ENCODE peak calls at places on chromosomes 16 and 17, in four cellular contexts. One of them, this sample, is unnamed.

GRCh38 chr16:2867661-2867986 is 9.7 kb upstream of the PRSS22 start:
- DNase-seq in psoas muscle: no peak
- DNase-seq in transverse colon: no peak
- DNase-seq in OCI-LY7: no peak
- DNase-seq in this sample: no peak

GRCh38 chr16:16025214-16025968 is 76.0 kb downstream of the ABCC1 start:
- DNase-seq in psoas muscle: no peak
- DNase-seq in transverse colon: no peak
- DNase-seq in OCI-LY7: peak
- DNase-seq in this sample: no peak

GRCh38 chr17:43695968-43696865 is 34.5 kb upstream of the MEOX1 start:
- DNase-seq in psoas muscle: no peak
- DNase-seq in transverse colon: no peak
- DNase-seq in OCI-LY7: no peak
- DNase-seq in this sample: no peak

GRCh38 chr16:69040144-69040909 is 65.1 kb upstream of the HAS3 start:
- DNase-seq in psoas muscle: no peak
- DNase-seq in transverse colon: no peak
- DNase-seq in OCI-LY7: no peak
- DNase-seq in this sample: no peak

GRCh38 chr16:75305364-75306101 is 54.1 kb upstream of the BCAR1 start:
- DNase-seq in psoas muscle: peak
- DNase-seq in transverse colon: peak
- DNase-seq in OCI-LY7: no peak
- DNase-seq in this sample: no peak

GRCh38 chr16:14473488-14473887 is 156.6 kb downstream of the PARN start:
- DNase-seq in psoas muscle: no peak
- DNase-seq in transverse colon: no peak
- DNase-seq in OCI-LY7: no peak
- DNase-seq in this sample: no peak

GRCh38 chr17:46056800-46057304 is 57.8 kb downstream of the STH start:
- DNase-seq in psoas muscle: no peak
- DNase-seq in transverse colon: no peak
- DNase-seq in OCI-LY7: no peak
- DNase-seq in this sample: no peak

GRCh38 chr16:12906765-12907516 is 5.5 kb downstream of the SHISA9 start:
- DNase-seq in psoas muscle: no peak
- DNase-seq in transverse colon: no peak
- DNase-seq in OCI-LY7: no peak
- DNase-seq in this sample: no peak

GRCh38 chr16:19588661-19589060 is 33.2 kb downstream of the VPS35L start:
- DNase-seq in psoas muscle: no peak
- DNase-seq in transverse colon: no peak
- DNase-seq in OCI-LY7: no peak
- DNase-seq in this sample: no peak

GRCh38 chr16:63005356-63005755 is 969.1 kb upstream of the CDH8 start:
- DNase-seq in psoas muscle: no peak
- DNase-seq in transverse colon: no peak
- DNase-seq in OCI-LY7: no peak
- DNase-seq in this sample: no peak

GRCh38 chr16:48831081-48831722 is 221.2 kb upstream of the N4BP1 start:
- DNase-seq in psoas muscle: no peak
- DNase-seq in transverse colon: no peak
- DNase-seq in OCI-LY7: no peak
- DNase-seq in this sample: no peak

GRCh38 chr17:8124350-8125195 is 667 bp upstream of the HES7 start:
- DNase-seq in psoas muscle: no peak
- DNase-seq in transverse colon: no peak
- DNase-seq in OCI-LY7: peak
- DNase-seq in this sample: no peak

GRCh38 chr17:80941743-80942211 is 49.9 kb upstream of the CHMP6 start:
- DNase-seq in psoas muscle: no peak
- DNase-seq in transverse colon: no peak
- DNase-seq in OCI-LY7: no peak
- DNase-seq in this sample: no peak

GRCh38 chr16:68179855-68180254 is 56.1 kb downstream of the ESRP2 start:
- DNase-seq in psoas muscle: no peak
- DNase-seq in transverse colon: no peak
- DNase-seq in OCI-LY7: no peak
- DNase-seq in this sample: no peak

GRCh38 chr16:64952177-64952576 is 169.7 kb downstream of the CDH11 start:
- DNase-seq in psoas muscle: no peak
- DNase-seq in transverse colon: no peak
- DNase-seq in OCI-LY7: no peak
- DNase-seq in this sample: no peak

GRCh38 chr17:66459811-66460270 is 157.4 kb downstream of the PRKCA start:
- DNase-seq in psoas muscle: peak
- DNase-seq in transverse colon: peak
- DNase-seq in OCI-LY7: no peak
- DNase-seq in this sample: no peak

GRCh38 chr17:80719449-80719848 is 174.8 kb downstream of the RPTOR start:
- DNase-seq in psoas muscle: no peak
- DNase-seq in transverse colon: no peak
- DNase-seq in OCI-LY7: no peak
- DNase-seq in this sample: no peak

GRCh38 chr17:58470356-58470755 is 17.9 kb downstream of the HSF5 start:
- DNase-seq in psoas muscle: no peak
- DNase-seq in transverse colon: no peak
- DNase-seq in OCI-LY7: no peak
- DNase-seq in this sample: no peak

GRCh38 chr16:27345201-27345600 is 31.4 kb downstream of the IL4R start:
- DNase-seq in psoas muscle: no peak
- DNase-seq in transverse colon: no peak
- DNase-seq in OCI-LY7: no peak
- DNase-seq in this sample: no peak

GRCh38 chr16:1678500-1679098 is 520 bp downstream of the JPT2 start:
- DNase-seq in psoas muscle: peak
- DNase-seq in transverse colon: peak
- DNase-seq in OCI-LY7: peak
- DNase-seq in this sample: no peak

GRCh38 chr17:66483946-66484345 is 181.5 kb downstream of the PRKCA start:
- DNase-seq in psoas muscle: no peak
- DNase-seq in transverse colon: no peak
- DNase-seq in OCI-LY7: no peak
- DNase-seq in this sample: no peak

GRCh38 chr16:85455534-85455933 is 157.6 kb upstream of the GSE1 start:
- DNase-seq in psoas muscle: no peak
- DNase-seq in transverse colon: no peak
- DNase-seq in OCI-LY7: no peak
- DNase-seq in this sample: no peak

GRCh38 chr17:12047977-12048376 is 27.3 kb downstream of the MAP2K4 start:
- DNase-seq in psoas muscle: no peak
- DNase-seq in transverse colon: no peak
- DNase-seq in OCI-LY7: no peak
- DNase-seq in this sample: no peak

GRCh38 chr16:50371936-50372595 is 3.3 kb upstream of the BRD7 start:
- DNase-seq in psoas muscle: no peak
- DNase-seq in transverse colon: no peak
- DNase-seq in OCI-LY7: no peak
- DNase-seq in this sample: peak

GRCh38 chr17:79947351-79948031 is 88.2 kb downstream of the TBC1D16 start:
- DNase-seq in psoas muscle: peak
- DNase-seq in transverse colon: no peak
- DNase-seq in OCI-LY7: no peak
- DNase-seq in this sample: no peak

GRCh38 chr17:29102046-29102445 is 59.1 kb downstream of the PIPOX start:
- DNase-seq in psoas muscle: no peak
- DNase-seq in transverse colon: no peak
- DNase-seq in OCI-LY7: no peak
- DNase-seq in this sample: no peak

GRCh38 chr16:23905027-23905426 is 69.2 kb downstream of the PRKCB start:
- DNase-seq in psoas muscle: no peak
- DNase-seq in transverse colon: peak
- DNase-seq in OCI-LY7: no peak
- DNase-seq in this sample: no peak

GRCh38 chr17:33653389-33653788 is 360.3 kb upstream of the ASIC2 start:
- DNase-seq in psoas muscle: no peak
- DNase-seq in transverse colon: no peak
- DNase-seq in OCI-LY7: no peak
- DNase-seq in this sample: no peak

GRCh38 chr17:40803617-40804082 is 3.9 kb upstream of the KRT28 start:
- DNase-seq in psoas muscle: peak
- DNase-seq in transverse colon: peak
- DNase-seq in OCI-LY7: peak
- DNase-seq in this sample: no peak

GRCh38 chr16:661184-661821 is 6.6 kb upstream of the RHOT2 start:
- DNase-seq in psoas muscle: no peak
- DNase-seq in transverse colon: no peak
- DNase-seq in OCI-LY7: no peak
- DNase-seq in this sample: no peak

GRCh38 chr16:662095-662494 is 5.8 kb upstream of the RHOT2 start:
- DNase-seq in psoas muscle: no peak
- DNase-seq in transverse colon: no peak
- DNase-seq in OCI-LY7: no peak
- DNase-seq in this sample: no peak

GRCh38 chr16:659618-660017 is 8.3 kb upstream of the RHOT2 start:
- DNase-seq in psoas muscle: no peak
- DNase-seq in transverse colon: no peak
- DNase-seq in OCI-LY7: no peak
- DNase-seq in this sample: no peak

GRCh38 chr16:660132-660458 is 7.8 kb upstream of the RHOT2 start:
- DNase-seq in psoas muscle: no peak
- DNase-seq in transverse colon: no peak
- DNase-seq in OCI-LY7: no peak
- DNase-seq in this sample: no peak

DNA sequence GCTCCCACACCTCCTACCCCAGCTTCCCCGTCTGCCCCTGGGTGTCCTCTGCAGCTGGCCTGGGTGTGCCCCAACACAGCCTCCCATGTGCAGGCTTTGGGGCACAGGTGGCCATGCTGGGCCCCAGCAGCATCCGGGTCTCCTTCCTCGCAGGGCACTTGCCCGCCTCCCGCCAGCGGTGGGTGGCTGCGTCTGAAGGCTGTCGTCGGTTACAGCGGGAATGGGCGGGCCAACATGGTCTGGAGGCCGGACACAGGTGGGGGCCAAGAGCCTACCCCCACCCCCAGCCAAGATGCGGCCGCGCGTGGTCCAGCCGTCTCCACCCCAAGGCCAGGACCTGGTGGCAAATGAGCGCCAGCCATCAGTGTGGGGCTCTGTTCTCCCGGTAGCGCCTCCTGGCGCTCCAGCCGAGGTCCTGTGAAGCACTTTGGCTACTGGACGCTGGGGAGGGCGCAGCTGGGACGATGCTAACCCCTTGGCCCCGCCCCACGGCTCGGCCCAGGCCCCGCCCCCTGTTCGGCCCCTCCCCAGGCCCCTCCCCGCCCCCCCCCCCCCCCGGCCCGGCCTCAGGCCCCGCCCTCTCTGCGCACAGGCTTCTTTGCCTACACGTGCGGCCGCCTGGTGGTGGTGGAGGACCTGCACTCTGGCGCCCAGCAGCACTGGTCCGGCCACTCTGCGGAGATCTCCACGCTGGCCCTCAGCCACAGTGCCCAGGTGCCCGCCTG is 7.3 kb upstream of the RHOT2 start:
- DNase-seq in psoas muscle: peak
- DNase-seq in transverse colon: peak
- DNase-seq in OCI-LY7: peak
- DNase-seq in this sample: peak
- H3K27ac ChIP-seq in psoas muscle: peak
- H3K27ac ChIP-seq in transverse colon: peak
- H3K27ac ChIP-seq in OCI-LY7: no peak
- H3K27ac ChIP-seq in this sample: peak

DNA sequence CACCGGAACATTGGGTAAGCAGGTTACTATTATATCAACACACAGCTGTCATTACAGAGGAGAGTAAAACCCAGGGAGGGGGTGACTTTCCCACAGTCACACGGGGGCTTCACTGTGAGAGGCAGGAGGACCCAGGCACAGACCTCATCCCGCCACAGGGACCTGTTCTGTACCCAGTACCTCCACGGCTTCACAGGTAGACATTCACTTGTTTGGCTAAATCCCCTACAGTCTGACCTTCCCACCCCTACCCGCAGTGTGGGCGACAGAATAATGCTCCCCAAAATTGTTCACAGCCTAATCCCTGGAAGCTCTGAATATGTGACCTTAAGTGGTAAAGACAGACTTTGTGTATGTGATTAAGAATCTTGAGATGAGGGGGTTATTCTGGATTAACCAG is 16.5 kb downstream of the LITAF start:
- DNase-seq in psoas muscle: no peak
- DNase-seq in transverse colon: no peak
- DNase-seq in OCI-LY7: no peak
- DNase-seq in this sample: no peak
- H3K27ac ChIP-seq in psoas muscle: no peak
- H3K27ac ChIP-seq in transverse colon: no peak
- H3K27ac ChIP-seq in OCI-LY7: no peak
- H3K27ac ChIP-seq in this sample: no peak

DNA sequence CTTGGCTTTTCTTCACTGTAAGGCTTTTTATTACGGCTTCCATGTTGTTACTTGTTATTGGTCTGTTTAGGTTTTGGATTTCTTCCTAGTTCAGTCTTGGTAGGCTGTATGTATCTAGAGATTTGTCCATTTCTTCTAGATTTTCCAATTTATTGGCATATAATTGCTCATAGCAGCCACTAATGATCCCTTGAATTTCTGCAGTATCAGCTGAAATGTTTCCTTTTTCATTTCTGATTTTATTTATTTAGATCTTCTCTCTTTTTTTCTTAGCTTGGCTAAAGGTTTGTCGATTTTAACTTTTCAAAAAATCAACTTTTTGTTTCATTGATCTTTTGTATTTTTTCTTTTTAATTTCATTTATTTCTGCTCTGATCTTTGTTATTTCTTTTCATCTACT is 18.5 kb downstream of the NLRP1 start:
- DNase-seq in psoas muscle: no peak
- DNase-seq in transverse colon: no peak
- DNase-seq in OCI-LY7: no peak
- DNase-seq in this sample: no peak
- H3K27ac ChIP-seq in psoas muscle: no peak
- H3K27ac ChIP-seq in transverse colon: no peak
- H3K27ac ChIP-seq in OCI-LY7: no peak
- H3K27ac ChIP-seq in this sample: no peak

DNA sequence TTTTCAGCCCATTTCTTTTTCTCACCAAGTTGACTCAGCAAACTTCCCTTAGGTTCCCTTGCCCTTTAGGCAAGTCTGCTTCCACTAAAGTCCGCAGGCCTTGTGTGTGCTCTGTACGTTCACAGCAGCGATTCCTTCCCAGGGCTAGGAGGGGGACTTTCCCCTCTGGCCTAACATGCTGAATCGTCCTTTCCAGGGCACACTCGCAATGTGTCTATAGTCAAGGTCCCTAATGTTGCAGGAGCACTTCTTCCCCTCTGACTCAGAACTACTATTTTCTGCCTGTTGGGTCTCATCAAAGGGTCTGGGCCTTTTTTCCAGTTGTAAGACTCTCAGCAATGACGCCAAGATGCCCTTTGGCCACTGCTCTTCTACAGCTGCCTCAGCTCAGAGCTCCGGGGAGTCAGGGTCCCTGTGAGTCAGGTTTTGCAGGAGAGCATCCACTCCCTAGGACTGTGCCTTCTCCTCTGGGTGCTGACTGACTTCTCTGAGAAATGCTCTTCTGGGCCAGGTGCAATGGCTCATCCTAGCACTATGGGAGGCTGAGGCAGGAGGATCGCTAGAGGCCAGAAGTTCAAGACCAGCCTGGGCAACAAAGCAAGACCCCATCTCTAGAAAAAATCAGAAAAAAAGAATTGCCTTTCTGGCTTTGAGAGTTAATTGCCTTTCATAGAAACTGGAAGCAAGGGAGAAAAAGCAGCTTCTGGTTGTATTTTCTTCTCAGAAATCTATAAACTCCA is 64.4 kb upstream of the TBX2 start:
- DNase-seq in psoas muscle: no peak
- DNase-seq in transverse colon: no peak
- DNase-seq in OCI-LY7: no peak
- DNase-seq in this sample: no peak
- H3K27ac ChIP-seq in psoas muscle: no peak
- H3K27ac ChIP-seq in transverse colon: no peak
- H3K27ac ChIP-seq in OCI-LY7: no peak
- H3K27ac ChIP-seq in this sample: no peak

This sample was measured in caudate nucleus.